ENCODE peak calls at places on chromosomes 16 and 17, in five cellular contexts. One of them, this sample, is unnamed.

GRCh38 chr17:14481664-14482063 is 180.8 kb downstream of the HS3ST3B1 start:
- DNase-seq in pulmonary artery endothelial cell: no peak
- DNase-seq in lower leg skin: no peak
- DNase-seq in HT1080: no peak
- DNase-seq in tibial nerve: no peak
- DNase-seq in this sample: no peak

GRCh38 chr17:22273308-22273707 is 581.0 kb downstream of the KCNJ18 start:
- DNase-seq in pulmonary artery endothelial cell: no peak
- DNase-seq in lower leg skin: no peak
- DNase-seq in HT1080: no peak
- DNase-seq in tibial nerve: no peak
- DNase-seq in this sample: no peak

GRCh38 chr17:77036841-77037381 is 103.9 kb upstream of the SEC14L1 start:
- DNase-seq in pulmonary artery endothelial cell: no peak
- DNase-seq in lower leg skin: no peak
- DNase-seq in HT1080: peak
- DNase-seq in tibial nerve: no peak
- DNase-seq in this sample: no peak

GRCh38 chr17:4477286-4477791 is 21.3 kb upstream of the SPNS2 start:
- DNase-seq in pulmonary artery endothelial cell: no peak
- DNase-seq in lower leg skin: no peak
- DNase-seq in HT1080: no peak
- DNase-seq in tibial nerve: no peak
- DNase-seq in this sample: no peak

GRCh38 chr17:28552201-28552999 is at the start of gene UNC119:
- DNase-seq in pulmonary artery endothelial cell: no peak
- DNase-seq in lower leg skin: peak
- DNase-seq in HT1080: peak
- DNase-seq in tibial nerve: peak
- DNase-seq in this sample: peak

GRCh38 chr16:66291833-66292232 is 74.7 kb upstream of the CDH5 start:
- DNase-seq in pulmonary artery endothelial cell: no peak
- DNase-seq in lower leg skin: no peak
- DNase-seq in HT1080: no peak
- DNase-seq in tibial nerve: no peak
- DNase-seq in this sample: no peak

GRCh38 chr16:74679983-74680382 is 13.3 kb upstream of the RFWD3 start:
- DNase-seq in pulmonary artery endothelial cell: no peak
- DNase-seq in lower leg skin: no peak
- DNase-seq in HT1080: no peak
- DNase-seq in tibial nerve: no peak
- DNase-seq in this sample: no peak

GRCh38 chr16:27625050-27625697 is 75.2 kb downstream of the KATNIP start:
- DNase-seq in pulmonary artery endothelial cell: peak
- DNase-seq in lower leg skin: no peak
- DNase-seq in HT1080: no peak
- DNase-seq in tibial nerve: no peak
- DNase-seq in this sample: no peak

GRCh38 chr17:64459284-64459747 is 10.4 kb downstream of the MILR1 start:
- DNase-seq in pulmonary artery endothelial cell: no peak
- DNase-seq in lower leg skin: no peak
- DNase-seq in HT1080: peak
- DNase-seq in tibial nerve: no peak
- DNase-seq in this sample: no peak

GRCh38 chr16:85686912-85687591 is 1.7 kb downstream of the GINS2 start:
- DNase-seq in pulmonary artery endothelial cell: no peak
- DNase-seq in lower leg skin: no peak
- DNase-seq in HT1080: no peak
- DNase-seq in tibial nerve: no peak
- DNase-seq in this sample: no peak

GRCh38 chr16:59330030-59330670 is 596.0 kb upstream of the GOT2 start:
- DNase-seq in pulmonary artery endothelial cell: no peak
- DNase-seq in lower leg skin: no peak
- DNase-seq in HT1080: no peak
- DNase-seq in tibial nerve: no peak
- DNase-seq in this sample: no peak

GRCh38 chr16:72856797-72857196 is 191.1 kb downstream of the ZFHX3 start:
- DNase-seq in pulmonary artery endothelial cell: no peak
- DNase-seq in lower leg skin: peak
- DNase-seq in HT1080: no peak
- DNase-seq in tibial nerve: no peak
- DNase-seq in this sample: no peak

GRCh38 chr17:75970011-75970523 is 8.9 kb downstream of the ACOX1 start:
- DNase-seq in pulmonary artery endothelial cell: peak
- DNase-seq in lower leg skin: peak
- DNase-seq in HT1080: peak
- DNase-seq in tibial nerve: no peak
- DNase-seq in this sample: no peak

GRCh38 chr17:38508570-38508950 is 80.3 kb downstream of the ARHGAP23 start:
- DNase-seq in pulmonary artery endothelial cell: no peak
- DNase-seq in lower leg skin: no peak
- DNase-seq in HT1080: no peak
- DNase-seq in tibial nerve: no peak
- DNase-seq in this sample: peak

GRCh38 chr17:52233176-52233575 is 74.7 kb upstream of the CA10 start:
- DNase-seq in pulmonary artery endothelial cell: no peak
- DNase-seq in lower leg skin: no peak
- DNase-seq in HT1080: no peak
- DNase-seq in tibial nerve: no peak
- DNase-seq in this sample: no peak

GRCh38 chr17:390025-390424 is 37.4 kb upstream of the RPH3AL start:
- DNase-seq in pulmonary artery endothelial cell: no peak
- DNase-seq in lower leg skin: no peak
- DNase-seq in HT1080: no peak
- DNase-seq in tibial nerve: no peak
- DNase-seq in this sample: no peak

GRCh38 chr17:11369570-11369969 is 128.6 kb downstream of the SHISA6 start:
- DNase-seq in pulmonary artery endothelial cell: no peak
- DNase-seq in lower leg skin: no peak
- DNase-seq in HT1080: no peak
- DNase-seq in tibial nerve: no peak
- DNase-seq in this sample: no peak

GRCh38 chr16:75080205-75081029 is 36.2 kb downstream of the LDHD start:
- DNase-seq in pulmonary artery endothelial cell: no peak
- DNase-seq in lower leg skin: no peak
- DNase-seq in HT1080: peak
- DNase-seq in tibial nerve: no peak
- DNase-seq in this sample: no peak

GRCh38 chr17:69287168-69287567 is 39.8 kb downstream of the ABCA5 start:
- DNase-seq in pulmonary artery endothelial cell: no peak
- DNase-seq in lower leg skin: no peak
- DNase-seq in HT1080: peak
- DNase-seq in tibial nerve: no peak
- DNase-seq in this sample: no peak

GRCh38 chr17:80474231-80474932 is 2.0 kb downstream of the NPTX1 start:
- DNase-seq in pulmonary artery endothelial cell: no peak
- DNase-seq in lower leg skin: no peak
- DNase-seq in HT1080: peak
- DNase-seq in tibial nerve: no peak
- DNase-seq in this sample: no peak

GRCh38 chr17:40542562-40543411 is 22.5 kb downstream of the CCR7 start:
- DNase-seq in pulmonary artery endothelial cell: peak
- DNase-seq in lower leg skin: peak
- DNase-seq in HT1080: peak
- DNase-seq in tibial nerve: peak
- DNase-seq in this sample: peak

GRCh38 chr16:72203401-72203800 is 31.4 kb upstream of the PMFBP1 start:
- DNase-seq in pulmonary artery endothelial cell: peak
- DNase-seq in lower leg skin: peak
- DNase-seq in HT1080: peak
- DNase-seq in tibial nerve: peak
- DNase-seq in this sample: no peak

GRCh38 chr17:4852504-4853075 is 19.4 kb downstream of the MINK1 start:
- DNase-seq in pulmonary artery endothelial cell: no peak
- DNase-seq in lower leg skin: no peak
- DNase-seq in HT1080: peak
- DNase-seq in tibial nerve: no peak
- DNase-seq in this sample: no peak

This sample was measured in psoas muscle.